ENCODE peak calls at places on chromosome 2, in five cellular contexts. X, A, O, L and V are unnamed samples.

GRCh38 chr2:12288048-12288447 is 428.7 kb upstream of the TRIB2 start:
- DNase-seq in X (no peak), A (no peak), O (no peak), L (no peak), V (no peak)

GRCh38 chr2:218615868-218616315 is 8.2 kb downstream of the PLCD4 start:
- DNase-seq in X (no peak), A (no peak), O (no peak), L (no peak), V (no peak)

GRCh38 chr2:236998758-236999157 is 86.9 kb upstream of the COPS8 start:
- DNase-seq in X (no peak), A (no peak), O (no peak), L (no peak), V (no peak)

GRCh38 chr2:20593072-20594034 is 57.5 kb downstream of the HS1BP3 start:
- DNase-seq in X (no peak), A (peak), O (no peak), L (no peak), V (no peak)

GRCh38 chr2:150700731-150701130 is 213.3 kb upstream of the RND3 start:
- DNase-seq in X (no peak), A (no peak), O (no peak), L (no peak), V (no peak)

GRCh38 chr2:130808482-130809268 is 28.0 kb upstream of the ARHGEF4 start:
- DNase-seq in X (no peak), A (no peak), O (no peak), L (no peak), V (no peak)

GRCh38 chr2:38165698-38166097 is 89.7 kb upstream of the CYP1B1 start:
- DNase-seq in X (no peak), A (no peak), O (no peak), L (no peak), V (no peak)

GRCh38 chr2:603427-603826 is 73.8 kb downstream of the TMEM18 start:
- DNase-seq in X (no peak), A (no peak), O (no peak), L (no peak), V (no peak)

GRCh38 chr2:241989074-241989473 is 119.5 kb downstream of the RTP5 start:
- DNase-seq in X (no peak), A (no peak), O (no peak), L (no peak), V (no peak)

GRCh38 chr2:72137498-72138010 is 10.1 kb downstream of the CYP26B1 start:
- DNase-seq in X (no peak), A (peak), O (peak), L (peak), V (peak)

GRCh38 chr2:45282646-45283045 is 273.4 kb upstream of the SIX2 start:
- DNase-seq in X (no peak), A (no peak), O (no peak), L (no peak), V (no peak)

GRCh38 chr2:18959952-18960717 is 370.8 kb upstream of the NT5C1B start:
- DNase-seq in X (peak), A (no peak), O (no peak), L (no peak), V (no peak)

GRCh38 chr2:173095356-173095755 is 19.7 kb downstream of the MAP3K20 start:
- DNase-seq in X (no peak), A (no peak), O (no peak), L (no peak), V (no peak)

GRCh38 chr2:42446503-42447271 is 47.1 kb downstream of the KCNG3 start:
- DNase-seq in X (no peak), A (no peak), O (peak), L (no peak), V (no peak)

GRCh38 chr2:119487434-119488244 is 36.6 kb downstream of the SCTR start:
- DNase-seq in X (no peak), A (peak), O (no peak), L (no peak), V (peak)

DNA sequence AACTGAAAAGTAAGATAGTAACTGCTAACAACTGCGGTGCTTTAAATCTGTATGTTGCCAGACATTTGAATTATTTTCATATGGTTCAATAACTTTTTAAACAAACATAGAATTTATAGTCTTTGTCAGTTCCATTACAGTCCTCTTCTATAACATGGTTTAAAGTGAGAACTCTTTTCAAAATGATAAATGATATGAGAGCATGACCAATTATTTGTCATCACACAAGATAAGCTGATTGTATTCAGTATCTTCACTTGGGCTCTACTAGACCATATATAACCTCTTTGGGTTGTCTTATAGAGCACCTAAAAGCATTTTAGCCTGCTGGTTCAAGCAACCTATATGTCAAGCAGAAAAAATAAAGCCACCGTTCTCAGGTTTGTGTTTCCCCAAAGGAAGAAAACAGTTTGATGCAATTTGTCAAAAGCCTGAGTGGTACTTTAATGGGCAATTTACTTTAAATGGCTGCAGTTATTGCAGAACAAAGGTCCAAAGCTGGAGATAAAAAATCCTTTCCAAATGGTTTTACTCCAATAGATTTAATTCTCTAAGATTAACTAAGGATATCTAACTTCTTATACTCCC is 298.4 kb downstream of the FSIP2 start:
- DNase-seq in X (no peak), A (no peak), O (no peak), L (no peak), V (no peak)
- TF ChIP-seq CTCF in X (no peak), A (no peak), O (no peak), L (no peak), V (no peak)

GRCh38 chr2:214830794-214831346 is 21.4 kb upstream of the BARD1 start:
- DNase-seq in X (no peak), A (no peak), O (peak), L (no peak), V (no peak)
- TF ChIP-seq CTCF in X (peak), A (peak), O (peak), L (peak), V (peak)

DNA sequence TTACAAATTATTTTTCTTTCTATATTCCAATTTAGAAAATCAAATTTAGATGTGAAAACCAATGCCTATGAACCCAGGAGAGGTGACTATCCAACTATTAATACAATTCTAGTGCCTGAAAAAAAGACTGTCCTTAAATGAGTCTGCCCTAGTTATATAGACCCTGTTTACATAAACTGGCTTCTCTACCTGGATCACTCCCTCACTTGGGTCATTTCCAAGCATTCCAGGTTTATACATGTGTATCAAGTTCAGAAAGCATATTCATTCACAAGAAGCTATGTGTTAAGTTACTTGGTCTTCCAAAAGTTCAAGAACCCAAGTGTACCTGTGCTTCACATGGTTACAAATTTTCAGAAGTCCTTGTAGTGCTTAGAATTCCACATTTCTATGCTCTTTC is 8.3 kb downstream of the ZNF385B start:
- DNase-seq in X (no peak), A (no peak), O (no peak), L (no peak), V (no peak)
- TF ChIP-seq CTCF in X (no peak), A (no peak), O (no peak), L (no peak), V (no peak)

GRCh38 chr2:88834866-88835265 is 143.4 kb downstream of the RPIA start:
- DNase-seq in X (no peak), A (no peak), O (no peak), L (no peak), V (no peak)
- TF ChIP-seq CTCF in X (no peak), A (no peak), O (no peak), L (no peak), V (no peak)

DNA sequence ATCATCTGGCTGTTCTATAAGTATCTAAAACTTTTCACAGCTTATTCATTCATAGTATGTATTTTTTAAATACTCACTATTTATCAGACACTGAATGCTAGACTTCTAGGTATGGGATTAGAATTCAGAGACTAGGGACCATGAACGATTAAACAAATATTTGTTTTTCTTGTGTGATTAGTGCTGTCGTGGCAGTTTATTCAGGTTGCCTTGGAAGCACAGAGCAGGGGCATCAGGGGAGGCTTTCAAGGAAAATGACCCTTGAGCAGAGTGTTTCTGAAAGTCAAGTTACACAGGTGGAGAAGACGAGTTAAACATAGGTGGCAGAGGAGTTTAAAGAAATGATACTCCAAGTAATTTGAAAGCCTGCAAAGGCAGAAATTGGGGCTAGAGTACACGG is 5.7 kb downstream of the SPOPL start:
- DNase-seq in X (no peak), A (no peak), O (no peak), L (no peak), V (no peak)
- TF ChIP-seq CTCF in X (no peak), A (no peak), O (no peak), L (no peak), V (no peak)

DNA sequence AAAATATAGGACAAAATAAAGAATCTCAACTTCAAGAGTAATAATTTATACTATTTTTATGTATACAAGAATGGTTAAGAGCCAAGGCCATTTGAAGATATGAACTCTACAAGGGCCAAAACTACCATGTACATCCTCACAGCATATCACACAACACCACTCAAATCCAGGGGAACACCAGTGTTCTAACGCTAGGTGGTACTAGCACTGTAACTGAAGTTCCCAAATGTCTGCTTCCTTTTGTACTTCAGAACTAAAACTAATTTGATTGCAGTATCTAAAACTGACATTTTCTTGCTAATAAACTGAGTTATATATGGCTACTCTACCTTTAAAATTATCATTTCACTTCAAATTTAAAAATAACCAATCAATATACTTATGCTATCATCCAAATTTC is 47.0 kb downstream of the REV1 start:
- DNase-seq in X (no peak), A (no peak), O (no peak), L (no peak), V (no peak)
- TF ChIP-seq CTCF in X (peak), A (peak), O (no peak), L (no peak), V (peak)